ENCODE peak calls at places on chromosomes 13 and 19, in six cellular contexts. R is heart left ventricle, J is psoas muscle, F is right lobe of liver, S is aorta, T is Peyer's patch. E is an unnamed sample.

GRCh38 chr19:5627395-5627904 is 4.6 kb downstream of the SAFB start:
- DNase-seq in S (peak; percentile 80), R (peak; percentile 76), T (peak; percentile 76), F (no peak), J (peak; percentile 79), E (no peak)

GRCh38 chr19:1862424-1863307 is 713 bp downstream of the KLF16 start:
- DNase-seq in F (peak; percentile 68), J (no peak), T (no peak), S (peak; percentile 81), R (peak; percentile 57), E (peak; percentile 48)

GRCh38 chr13:44876782-44877324 is 112.4 kb downstream of the NUFIP1 start:
- DNase-seq in S (no peak), R (no peak), F (no peak), J (no peak), T (no peak), E (no peak)

GRCh38 chr19:8446055-8446709 is 1.4 kb downstream of the HNRNPM start:
- DNase-seq in T (no peak), F (no peak), J (no peak), S (no peak), R (no peak), E (no peak)

GRCh38 chr13:113639661-113640262 is 18.2 kb downstream of the ATP4B start:
- DNase-seq in F (peak; percentile 33), J (peak; percentile 34), R (peak; percentile 62), S (peak; percentile 74), T (no peak), E (no peak)

GRCh38 chr19:7927605-7928333 is 1.8 kb upstream of the CTXN1 start:
- DNase-seq in T (no peak), S (peak; percentile 78), J (peak; percentile 61), F (peak; percentile 50), R (no peak), E (no peak)

GRCh38 chr13:41925014-41925413 is 35.9 kb downstream of the VWA8 start:
- DNase-seq in F (no peak), T (no peak), J (no peak), R (no peak), S (no peak), E (no peak)

GRCh38 chr19:5637971-5638370 is 15.1 kb downstream of the SAFB start:
- DNase-seq in J (no peak), T (no peak), F (no peak), S (no peak), R (no peak), E (no peak)

GRCh38 chr19:47813304-47813994 is 8.3 kb upstream of the CRX start:
- DNase-seq in T (peak; percentile 33), J (peak; percentile 81), S (peak; percentile 93), R (peak; percentile 74), F (peak; percentile 78), E (peak; percentile 85)

GRCh38 chr13:21849323-21849722 is 178.4 kb downstream of the FGF9 start:
- DNase-seq in S (no peak), J (no peak), F (no peak), T (no peak), R (no peak), E (peak; percentile 12)
- H3K27ac ChIP-seq in S (no peak overlapping the region), J (no peak overlapping the region), F (no peak overlapping the region), T (no peak overlapping the region), R (no peak overlapping the region), E (no peak overlapping the region)

DNA sequence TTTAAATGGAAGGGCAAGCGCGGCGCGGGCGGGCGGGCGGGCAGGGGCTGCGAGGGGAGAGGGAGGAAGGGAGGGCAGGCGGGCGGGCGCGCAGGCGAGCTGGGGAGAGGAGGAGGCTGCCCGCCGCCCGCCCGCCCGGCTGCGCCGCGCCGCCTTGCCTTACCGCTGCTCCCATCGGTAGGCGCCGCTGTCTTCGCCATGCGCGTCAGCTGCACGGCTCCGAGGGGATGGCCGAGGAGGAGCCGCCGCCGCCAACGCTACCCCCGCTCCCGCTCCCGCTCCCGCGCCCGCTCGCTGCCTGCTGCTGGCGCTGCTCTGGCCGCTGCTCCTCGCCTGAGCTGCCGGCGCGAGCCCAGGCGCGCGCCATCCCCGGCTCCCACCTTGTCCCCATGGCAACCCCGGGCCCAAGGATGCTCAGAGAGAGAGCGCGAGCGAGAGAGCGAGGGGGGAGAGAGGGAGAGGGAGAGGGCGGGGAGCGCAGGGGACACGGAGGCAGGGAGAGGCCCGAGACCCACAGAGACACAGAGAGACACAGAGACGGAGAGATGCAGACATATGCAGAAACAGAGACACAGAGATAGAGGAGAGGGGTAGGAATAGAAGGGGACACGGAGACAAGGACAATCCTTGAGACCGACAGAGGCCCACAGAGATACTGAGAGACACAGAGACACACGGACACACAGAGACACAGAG is 40.3 kb downstream of the DEDD2 start:
- DNase-seq in S (peak; percentile 92), F (no peak), J (peak; percentile 78), T (peak; percentile 72), R (peak; percentile 76), E (peak; percentile 58)
- H3K4me3 ChIP-seq in S (peak overlapping the region; percentile 40), F (peak overlapping the region; percentile 6), J (peak overlapping the region; percentile 59), T (peak overlapping the region; percentile 57), R (peak overlapping the region; percentile 53), E (peak overlapping the region; percentile 14)

GRCh38 chr19:57395710-57396109 is 6.1 kb downstream of the ZNF548 start:
- DNase-seq in F (no peak), T (no peak), J (no peak), S (no peak), R (no peak), E (no peak)

GRCh38 chr19:57403737-57404537 is 7.0 kb upstream of the ZNF17 start:
- DNase-seq in R (no peak), J (no peak), F (no peak), S (no peak), T (no peak), E (no peak)

DNA sequence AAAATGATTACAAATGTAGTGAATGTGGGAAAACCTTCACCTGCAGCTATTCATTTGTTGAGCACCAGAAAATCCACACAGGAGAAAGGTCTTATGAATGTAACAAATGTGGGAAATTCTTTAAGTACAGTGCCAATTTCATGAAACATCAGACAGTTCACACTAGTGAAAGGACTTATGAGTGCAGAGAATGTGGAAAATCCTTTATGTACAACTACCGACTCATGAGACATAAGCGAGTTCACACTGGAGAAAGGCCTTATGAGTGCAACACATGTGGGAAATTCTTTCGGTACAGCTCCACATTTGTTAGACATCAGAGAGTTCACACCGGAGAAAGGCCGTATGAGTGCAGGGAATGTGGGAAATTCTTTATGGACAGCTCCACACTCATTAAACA is 9.2 kb downstream of the ZNF548 start:
- DNase-seq in J (no peak), R (no peak), F (no peak), S (no peak), T (no peak), E (no peak)
- H3K9me3 ChIP-seq in J (peaks cover 46% of the 10 kb centered on the region), R (no peaks in the 10 kb centered on the region), F (peaks cover 22% of the 10 kb centered on the region), S (peaks cover 31% of the 10 kb centered on the region), T (peaks cover 47% of the 10 kb centered on the region), E (peaks cover 22% of the 10 kb centered on the region)

GRCh38 chr13:98300956-98301641 is 124.0 kb upstream of the RNF113B start:
- DNase-seq in S (no peak), F (no peak), T (no peak), J (no peak), R (no peak), E (peak; percentile 92)
- H3K27ac ChIP-seq in S (no peak overlapping the region), F (no peak overlapping the region), T (no peak overlapping the region), J (no peak overlapping the region), R (no peak overlapping the region), E (peak overlapping the region; percentile 91)

DNA sequence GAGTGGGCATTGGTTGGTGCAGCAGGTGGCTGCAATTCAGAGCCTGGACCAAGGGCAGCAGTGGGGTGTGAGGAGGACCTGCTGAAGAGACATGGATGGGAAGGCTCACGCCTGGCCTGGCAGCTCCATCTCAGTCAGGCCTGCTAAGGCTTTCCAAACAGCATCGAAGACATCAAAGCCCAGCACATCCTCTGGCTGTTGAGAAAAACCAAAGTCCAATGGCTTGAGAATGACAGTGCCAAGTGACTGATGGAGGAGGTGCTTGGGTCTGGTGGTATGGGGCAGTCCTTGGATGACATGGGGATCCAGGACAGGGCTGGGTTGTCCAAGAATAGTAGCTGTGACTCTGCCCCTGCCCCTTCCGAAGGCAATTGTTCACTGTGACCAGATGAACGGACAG is 19.0 kb upstream of the XPO4 start:
- DNase-seq in J (no peak), S (no peak), R (no peak), F (no peak), T (no peak), E (no peak)
- H3K4me3 ChIP-seq in J (no peak overlapping the region), S (no peak overlapping the region), R (no peak overlapping the region), F (no peak overlapping the region), T (no peak overlapping the region), E (no peak overlapping the region)

DNA sequence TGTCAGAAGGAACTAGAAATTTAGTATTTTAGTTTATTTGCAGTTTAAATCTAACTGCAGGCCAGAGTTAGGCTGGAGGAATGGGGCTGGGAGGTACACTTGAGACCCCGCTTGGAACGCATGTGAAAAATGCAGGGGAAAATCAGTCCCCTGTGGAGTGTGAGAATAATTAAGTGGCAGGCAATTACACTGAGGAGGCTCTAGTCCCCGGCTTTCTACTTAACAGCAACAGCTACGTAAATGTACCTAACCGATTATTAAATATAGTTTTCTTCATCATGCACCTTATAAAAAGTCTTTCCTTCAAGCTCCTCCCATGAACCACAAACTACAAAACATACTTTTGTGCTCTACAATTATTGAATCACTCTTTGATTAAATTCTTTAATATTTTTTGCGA is 808 bp downstream of the ZNF708 start:
- DNase-seq in S (no peak), T (no peak), J (no peak), F (no peak), R (no peak), E (no peak)
- H3K9me3 ChIP-seq in S (no peaks in the 10 kb centered on the region), T (peaks cover 6% of the 10 kb centered on the region), J (peaks cover 7% of the 10 kb centered on the region), F (no peaks in the 10 kb centered on the region), R (peaks cover 7% of the 10 kb centered on the region), E (no peaks in the 10 kb centered on the region)

DNA sequence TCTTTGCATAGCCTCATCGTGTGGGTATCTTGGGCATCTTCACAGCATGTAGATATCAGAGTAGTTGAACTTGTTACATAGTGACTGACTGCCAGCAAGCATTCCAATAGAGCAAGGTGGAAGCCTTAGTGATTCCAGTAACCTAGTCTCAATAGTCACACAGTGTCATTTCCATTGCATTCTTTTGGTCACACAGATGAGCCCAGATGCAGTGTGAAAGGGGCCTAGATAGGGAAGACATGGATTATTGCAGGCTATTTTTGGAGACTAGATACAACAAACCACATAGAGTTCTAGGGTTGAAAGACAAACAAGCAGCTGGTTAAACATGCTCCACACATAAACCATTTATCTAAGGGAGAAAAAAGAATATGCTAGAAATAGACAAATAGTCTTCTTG is 553.5 kb downstream of the DCT start:
- DNase-seq in F (no peak), R (no peak), T (no peak), S (no peak), J (no peak), E (no peak)
- H3K27ac ChIP-seq in F (no peak overlapping the region), R (no peak overlapping the region), T (no peak overlapping the region), S (no peak overlapping the region), J (no peak overlapping the region), E (no peak overlapping the region)

DNA sequence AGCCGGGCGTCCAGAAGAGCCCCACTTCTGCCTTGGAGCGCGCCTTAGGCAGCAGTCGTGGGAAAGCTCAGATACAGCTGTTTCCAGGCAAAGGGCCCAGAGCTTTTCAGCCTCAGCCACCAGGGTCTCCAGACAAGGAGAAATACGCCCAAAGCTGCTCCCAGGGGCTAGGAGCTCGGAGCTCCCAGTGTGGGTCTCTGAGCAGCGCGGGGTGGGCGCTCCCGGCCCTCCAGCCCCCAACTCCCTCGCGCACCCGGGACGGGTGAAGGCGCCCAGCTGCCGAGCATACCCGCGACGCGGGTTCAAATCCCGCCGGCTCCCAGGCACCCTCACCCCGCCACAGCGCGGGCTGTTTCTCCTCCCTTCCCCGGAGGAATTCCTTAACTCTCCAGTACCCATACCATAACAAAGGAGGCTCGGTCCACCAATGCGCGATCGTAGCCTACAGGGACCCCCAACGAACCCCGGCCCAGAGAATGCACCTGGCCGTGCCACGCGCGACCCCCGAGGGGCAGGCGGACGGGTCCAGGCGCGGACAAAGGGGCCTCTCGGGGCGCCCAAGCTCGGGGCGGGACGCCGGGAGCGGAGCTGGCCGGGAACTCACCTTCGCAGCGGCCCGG is 507 bp downstream of the COL4A1 start:
- DNase-seq in F (no peak), J (no peak), T (no peak), S (no peak), R (no peak), E (peak; percentile 64)
- H3K4me3 ChIP-seq in F (peak overlapping the region; percentile 51), J (peak overlapping the region; percentile 77), T (peak overlapping the region; percentile 79), S (peak overlapping the region; percentile 89), R (peak overlapping the region; percentile 80), E (peak overlapping the region; percentile 93)

GRCh38 chr19:23046743-23047142 is 43.8 kb upstream of the ZNF728 start:
- DNase-seq in S (no peak), R (no peak), T (no peak), F (no peak), J (no peak), E (no peak)
- H3K9me3 ChIP-seq in S (no peaks in the 10 kb centered on the region), R (no peaks in the 10 kb centered on the region), T (peaks cover 8% of the 10 kb centered on the region), F (no peaks in the 10 kb centered on the region), J (no peaks in the 10 kb centered on the region), E (peaks cover 8% of the 10 kb centered on the region)